ENCODE peak calls at places on chromosomes 7 and 10, in five cellular contexts. One of them, this sample, is unnamed.

GRCh38 chr10:69684020-69684980 is 54.3 kb downstream of the FAM241B start:
- DNase-seq in IMR-90: peak
- DNase-seq in OCI-LY7: no peak
- DNase-seq in A549: no peak
- DNase-seq in left ventricle myocardium inferior: peak
- DNase-seq in this sample: peak

GRCh38 chr10:88999629-89000028 is 9.0 kb downstream of the FAS start:
- DNase-seq in left ventricle myocardium inferior: no peak
- DNase-seq in IMR-90: peak
- DNase-seq in A549: peak
- DNase-seq in OCI-LY7: no peak
- DNase-seq in this sample: no peak

GRCh38 chr7:90629306-90629918 is 33.3 kb downstream of the CDK14 start:
- DNase-seq in left ventricle myocardium inferior: no peak
- DNase-seq in OCI-LY7: peak
- DNase-seq in IMR-90: peak
- DNase-seq in A549: peak
- DNase-seq in this sample: peak

GRCh38 chr10:29471483-29471859 is 163.3 kb downstream of the SVIL start:
- DNase-seq in left ventricle myocardium inferior: no peak
- DNase-seq in OCI-LY7: no peak
- DNase-seq in IMR-90: peak
- DNase-seq in A549: no peak
- DNase-seq in this sample: no peak

GRCh38 chr7:20470726-20471125 is 140.0 kb downstream of the ITGB8 start:
- DNase-seq in OCI-LY7: no peak
- DNase-seq in IMR-90: no peak
- DNase-seq in A549: no peak
- DNase-seq in left ventricle myocardium inferior: no peak
- DNase-seq in this sample: no peak

GRCh38 chr10:15370212-15370740 is 813 bp downstream of the FAM171A1 start:
- DNase-seq in IMR-90: peak
- DNase-seq in left ventricle myocardium inferior: peak
- DNase-seq in OCI-LY7: no peak
- DNase-seq in A549: no peak
- DNase-seq in this sample: peak

GRCh38 chr10:50417486-50417905 is 166.2 kb upstream of the ASAH2 start:
- DNase-seq in OCI-LY7: peak
- DNase-seq in left ventricle myocardium inferior: no peak
- DNase-seq in A549: peak
- DNase-seq in IMR-90: peak
- DNase-seq in this sample: peak

GRCh38 chr10:48509974-48510692 is 94.7 kb downstream of the ARHGAP22 start:
- DNase-seq in left ventricle myocardium inferior: no peak
- DNase-seq in IMR-90: no peak
- DNase-seq in OCI-LY7: peak
- DNase-seq in A549: peak
- DNase-seq in this sample: no peak

GRCh38 chr7:8190121-8190895 is 71.7 kb downstream of the ICA1 start:
- DNase-seq in A549: peak
- DNase-seq in IMR-90: peak
- DNase-seq in OCI-LY7: peak
- DNase-seq in left ventricle myocardium inferior: no peak
- DNase-seq in this sample: peak

GRCh38 chr7:89771003-89771636 is 383.1 kb upstream of the STEAP1 start:
- DNase-seq in left ventricle myocardium inferior: no peak
- DNase-seq in IMR-90: no peak
- DNase-seq in A549: no peak
- DNase-seq in OCI-LY7: no peak
- DNase-seq in this sample: no peak

GRCh38 chr7:7156663-7157062 is 25.7 kb upstream of the C1GALT1 start:
- DNase-seq in A549: no peak
- DNase-seq in IMR-90: no peak
- DNase-seq in OCI-LY7: no peak
- DNase-seq in left ventricle myocardium inferior: no peak
- DNase-seq in this sample: no peak

GRCh38 chr7:7159063-7159645 is 23.2 kb upstream of the C1GALT1 start:
- DNase-seq in IMR-90: no peak
- DNase-seq in OCI-LY7: peak
- DNase-seq in left ventricle myocardium inferior: no peak
- DNase-seq in A549: no peak
- DNase-seq in this sample: peak

GRCh38 chr7:7157177-7157886 is 25.0 kb upstream of the C1GALT1 start:
- DNase-seq in left ventricle myocardium inferior: no peak
- DNase-seq in IMR-90: peak
- DNase-seq in A549: no peak
- DNase-seq in OCI-LY7: no peak
- DNase-seq in this sample: no peak

GRCh38 chr7:7152315-7152714 is 30.0 kb upstream of the C1GALT1 start:
- DNase-seq in IMR-90: no peak
- DNase-seq in left ventricle myocardium inferior: no peak
- DNase-seq in A549: no peak
- DNase-seq in OCI-LY7: no peak
- DNase-seq in this sample: no peak

DNA sequence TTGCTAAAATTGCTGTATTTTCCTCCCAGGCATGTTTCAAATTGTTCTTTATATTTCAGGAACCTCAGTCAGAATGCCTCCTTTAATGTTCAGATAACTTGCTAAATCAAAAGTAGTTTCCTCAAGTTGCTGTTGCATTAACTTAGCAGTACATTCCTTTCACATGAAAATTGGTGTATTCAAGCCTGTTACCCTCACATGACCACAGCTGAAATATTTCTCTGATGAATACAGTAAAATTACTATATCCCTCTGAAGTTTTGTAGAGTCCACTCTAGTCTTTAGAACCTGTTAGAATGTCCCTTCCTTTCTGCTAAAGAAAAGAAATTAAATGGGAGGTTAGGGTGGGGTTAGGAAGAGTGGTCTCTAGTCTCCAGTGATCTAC is 24.5 kb upstream of the C1GALT1 start:
- DNase-seq in OCI-LY7: no peak
- DNase-seq in left ventricle myocardium inferior: no peak
- DNase-seq in A549: no peak
- DNase-seq in IMR-90: peak
- DNase-seq in this sample: no peak
- H3K4me3 ChIP-seq in OCI-LY7: no peak
- H3K4me3 ChIP-seq in left ventricle myocardium inferior: no peak
- H3K4me3 ChIP-seq in A549: no peak
- H3K4me3 ChIP-seq in IMR-90: peak
- H3K4me3 ChIP-seq in this sample: no peak

GRCh38 chr7:149771696-149772235 is 1.6 kb downstream of the ZNF467 start:
- DNase-seq in left ventricle myocardium inferior: peak
- DNase-seq in IMR-90: peak
- DNase-seq in OCI-LY7: peak
- DNase-seq in A549: peak
- DNase-seq in this sample: peak

GRCh38 chr7:149772236-149772820 is 1.1 kb downstream of the ZNF467 start:
- DNase-seq in A549: no peak
- DNase-seq in OCI-LY7: no peak
- DNase-seq in left ventricle myocardium inferior: no peak
- DNase-seq in IMR-90: no peak
- DNase-seq in this sample: peak

GRCh38 chr7:149770728-149771127 is 2.7 kb downstream of the ZNF467 start:
- DNase-seq in OCI-LY7: no peak
- DNase-seq in IMR-90: no peak
- DNase-seq in A549: no peak
- DNase-seq in left ventricle myocardium inferior: no peak
- DNase-seq in this sample: no peak

GRCh38 chr7:149769915-149770314 is 3.5 kb downstream of the ZNF467 start:
- DNase-seq in IMR-90: no peak
- DNase-seq in OCI-LY7: no peak
- DNase-seq in A549: no peak
- DNase-seq in left ventricle myocardium inferior: no peak
- DNase-seq in this sample: no peak

GRCh38 chr7:149771199-149771636 is 2.2 kb downstream of the ZNF467 start:
- DNase-seq in OCI-LY7: no peak
- DNase-seq in left ventricle myocardium inferior: peak
- DNase-seq in IMR-90: no peak
- DNase-seq in A549: no peak
- DNase-seq in this sample: peak
- H3K4me3 ChIP-seq in OCI-LY7: peak
- H3K4me3 ChIP-seq in left ventricle myocardium inferior: peak
- H3K4me3 ChIP-seq in IMR-90: peak
- H3K4me3 ChIP-seq in A549: peak
- H3K4me3 ChIP-seq in this sample: no peak

GRCh38 chr7:76354516-76354915 is 4.3 kb downstream of the YWHAG start:
- DNase-seq in A549: no peak
- DNase-seq in left ventricle myocardium inferior: no peak
- DNase-seq in OCI-LY7: no peak
- DNase-seq in IMR-90: no peak
- DNase-seq in this sample: no peak
- H3K4me3 ChIP-seq in A549: no peak
- H3K4me3 ChIP-seq in left ventricle myocardium inferior: peak
- H3K4me3 ChIP-seq in OCI-LY7: no peak
- H3K4me3 ChIP-seq in IMR-90: no peak
- H3K4me3 ChIP-seq in this sample: no peak

GRCh38 chr10:4241724-4242345 is 456.8 kb upstream of the KLF6 start:
- DNase-seq in left ventricle myocardium inferior: peak
- DNase-seq in IMR-90: peak
- DNase-seq in A549: no peak
- DNase-seq in OCI-LY7: no peak
- DNase-seq in this sample: peak
- H3K4me3 ChIP-seq in left ventricle myocardium inferior: peak
- H3K4me3 ChIP-seq in IMR-90: peak
- H3K4me3 ChIP-seq in A549: no peak
- H3K4me3 ChIP-seq in OCI-LY7: no peak
- H3K4me3 ChIP-seq in this sample: no peak

DNA sequence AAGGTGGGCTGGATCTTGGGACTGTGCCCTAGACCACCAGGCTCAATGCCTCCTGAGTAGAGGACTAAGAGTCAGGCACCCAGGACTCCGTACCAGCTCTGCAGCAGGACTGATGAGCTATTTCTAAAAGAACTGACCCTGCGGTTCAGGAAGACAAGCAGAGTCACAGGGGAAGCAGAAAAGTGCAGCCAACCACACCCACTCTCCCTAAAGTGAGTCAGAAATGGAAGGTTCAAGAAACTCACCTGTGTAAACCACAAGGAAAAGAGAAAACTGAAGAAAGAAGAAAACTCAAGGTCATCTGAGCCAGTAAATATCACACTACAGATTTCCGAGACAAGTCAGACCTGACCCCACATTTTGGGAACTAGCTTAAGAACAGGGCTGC is 2.5 kb downstream of the PARP12 start:
- DNase-seq in A549: no peak
- DNase-seq in OCI-LY7: no peak
- DNase-seq in IMR-90: no peak
- DNase-seq in left ventricle myocardium inferior: no peak
- DNase-seq in this sample: peak
- H3K4me3 ChIP-seq in A549: no peak
- H3K4me3 ChIP-seq in OCI-LY7: no peak
- H3K4me3 ChIP-seq in IMR-90: no peak
- H3K4me3 ChIP-seq in left ventricle myocardium inferior: peak
- H3K4me3 ChIP-seq in this sample: no peak

DNA sequence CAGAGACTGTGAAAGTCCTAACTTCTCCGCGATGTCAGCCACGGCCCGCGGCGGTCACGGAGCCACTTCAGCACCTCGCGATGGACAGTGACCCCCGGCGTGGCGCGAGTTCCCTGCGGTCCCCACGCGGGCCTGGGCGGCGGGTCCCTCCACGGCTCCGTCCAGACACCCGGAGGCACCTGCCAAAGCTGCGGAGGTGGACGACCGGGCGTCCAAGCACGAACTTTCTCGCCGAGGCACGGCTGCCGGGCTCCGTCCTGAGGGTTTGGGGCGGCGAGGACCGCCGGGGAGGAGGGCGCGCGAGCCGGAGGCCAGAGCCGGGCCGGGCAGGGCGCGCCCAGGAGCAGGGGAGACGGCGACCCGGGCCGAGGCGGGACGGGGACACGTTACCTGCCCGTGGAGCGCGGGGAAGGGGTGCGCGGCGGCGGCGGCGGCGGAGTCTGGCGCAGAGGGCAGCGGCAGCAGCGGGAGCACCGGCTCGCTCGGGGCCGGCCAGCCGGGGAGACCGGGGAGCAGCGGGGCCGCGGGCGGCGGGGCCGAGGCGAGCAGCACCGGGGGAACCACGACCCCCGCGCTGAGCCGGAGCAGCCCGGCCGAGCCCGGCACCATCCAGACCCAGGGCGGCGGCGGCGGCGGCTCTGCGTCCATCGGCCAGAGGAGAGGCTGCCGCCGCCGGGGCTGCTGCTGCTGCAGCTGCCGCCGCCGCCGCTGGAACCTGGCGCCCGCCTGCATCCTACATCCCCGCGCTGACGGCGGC is 439 bp downstream of the TCERG1L start:
- DNase-seq in OCI-LY7: no peak
- DNase-seq in A549: no peak
- DNase-seq in IMR-90: no peak
- DNase-seq in left ventricle myocardium inferior: no peak
- DNase-seq in this sample: no peak
- H3K4me3 ChIP-seq in OCI-LY7: no peak
- H3K4me3 ChIP-seq in A549: no peak
- H3K4me3 ChIP-seq in IMR-90: no peak
- H3K4me3 ChIP-seq in left ventricle myocardium inferior: peak
- H3K4me3 ChIP-seq in this sample: peak

GRCh38 chr10:80540644-80541143 is 3.0 kb downstream of the SH2D4B start:
- DNase-seq in IMR-90: no peak
- DNase-seq in left ventricle myocardium inferior: no peak
- DNase-seq in OCI-LY7: no peak
- DNase-seq in A549: no peak
- DNase-seq in this sample: peak

GRCh38 chr10:80539421-80539999 is 1.8 kb downstream of the SH2D4B start:
- DNase-seq in OCI-LY7: peak
- DNase-seq in IMR-90: no peak
- DNase-seq in left ventricle myocardium inferior: no peak
- DNase-seq in A549: no peak
- DNase-seq in this sample: no peak

GRCh38 chr10:80540136-80540535 is 2.4 kb downstream of the SH2D4B start:
- DNase-seq in IMR-90: no peak
- DNase-seq in OCI-LY7: no peak
- DNase-seq in A549: no peak
- DNase-seq in left ventricle myocardium inferior: no peak
- DNase-seq in this sample: no peak

GRCh38 chr10:80542053-80542452 is 4.4 kb downstream of the SH2D4B start:
- DNase-seq in IMR-90: peak
- DNase-seq in left ventricle myocardium inferior: no peak
- DNase-seq in A549: no peak
- DNase-seq in OCI-LY7: no peak
- DNase-seq in this sample: no peak

DNA sequence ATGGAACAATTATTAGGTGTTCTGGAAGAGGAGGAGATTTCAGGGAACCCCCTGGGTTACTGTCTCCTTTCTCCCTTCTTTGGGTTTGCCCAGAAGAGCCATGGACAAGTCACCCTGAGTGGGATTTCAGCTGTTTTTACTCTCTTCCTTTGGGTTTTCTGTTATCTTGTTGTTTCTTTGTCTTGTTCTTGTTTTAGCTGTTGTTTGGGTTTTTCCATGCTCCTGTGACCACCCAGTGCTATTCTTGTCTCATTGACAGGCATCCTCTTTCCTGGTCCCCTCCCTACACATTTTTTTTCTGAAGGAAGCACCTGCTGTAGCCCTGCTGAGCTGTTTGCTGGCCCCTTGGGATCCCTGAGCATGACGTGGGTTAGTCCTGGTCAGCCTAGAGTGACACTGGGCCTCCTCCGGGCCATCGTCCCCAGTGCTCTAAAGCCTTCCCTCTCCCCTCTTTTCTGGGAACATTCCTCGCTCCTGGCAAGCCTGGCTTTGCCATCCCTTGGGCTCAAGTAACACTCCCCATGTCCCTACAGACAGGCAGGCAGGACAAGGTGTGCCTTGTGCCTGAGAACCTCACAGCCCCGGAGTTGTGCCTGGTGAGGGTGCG is 3.5 kb downstream of the SH2D4B start:
- DNase-seq in OCI-LY7: no peak
- DNase-seq in A549: no peak
- DNase-seq in IMR-90: no peak
- DNase-seq in left ventricle myocardium inferior: peak
- DNase-seq in this sample: no peak
- H3K4me3 ChIP-seq in OCI-LY7: no peak
- H3K4me3 ChIP-seq in A549: no peak
- H3K4me3 ChIP-seq in IMR-90: no peak
- H3K4me3 ChIP-seq in left ventricle myocardium inferior: peak
- H3K4me3 ChIP-seq in this sample: no peak

This sample was measured in small intestine.